ENCODE peak calls at places on chromosomes 2 and 18, in five cellular contexts. U, E, J, X and S are unnamed samples.

GRCh38 chr2:74532222-74532621 is 2.5 kb downstream of the HTRA2 start:
- DNase-seq in U (no peak), E (no peak), X (peak; percentile 72), J (no peak), S (no peak)

GRCh38 chr2:185643434-185643833 is 95.2 kb upstream of the FSIP2 start:
- DNase-seq in E (no peak), J (no peak), X (no peak), U (no peak), S (no peak)

GRCh38 chr2:127526940-127527804 is 883 bp upstream of the IWS1 start:
- DNase-seq in U (no peak), E (no peak), J (no peak), X (no peak), S (no peak)

GRCh38 chr2:214482716-214483115 is 71.9 kb downstream of the VWC2L start:
- DNase-seq in E (no peak), U (no peak), J (no peak), X (no peak), S (no peak)

GRCh38 chr2:200406379-200406778 is 99.9 kb downstream of the SPATS2L start:
- DNase-seq in U (no peak), J (no peak), E (no peak), X (peak; percentile 26), S (no peak)

GRCh38 chr2:127088706-127089105 is 18.2 kb downstream of the BIN1 start:
- DNase-seq in U (no peak), J (no peak), X (no peak), E (no peak), S (no peak)

GRCh38 chr18:62486290-62486964 is 36.4 kb upstream of the ZCCHC2 start:
- DNase-seq in E (no peak), J (no peak), U (peak; percentile 39), X (peak; percentile 88), S (peak; percentile 79)

GRCh38 chr2:64018715-64019082 is 529 bp downstream of the VPS54 start:
- DNase-seq in J (peak; percentile 85), U (no peak), E (peak; percentile 78), X (peak; percentile 82), S (peak; percentile 49)

GRCh38 chr18:39959839-39960238 is 1995.2 kb upstream of the PIK3C3 start:
- DNase-seq in U (no peak), E (no peak), X (peak; percentile 30), J (no peak), S (no peak)

GRCh38 chr2:162520959-162521358 is 177.0 kb downstream of the GCA start:
- DNase-seq in X (no peak), E (no peak), J (no peak), U (no peak), S (no peak)

GRCh38 chr18:45566025-45566740 is 49.1 kb upstream of the SLC14A2 start:
- DNase-seq in E (no peak), U (peak; percentile 14), J (no peak), X (peak; percentile 94), S (peak; percentile 84)

GRCh38 chr2:58967736-58968135 is 726.6 kb upstream of the FANCL start:
- DNase-seq in U (peak; percentile 12), E (no peak), J (no peak), X (peak; percentile 7), S (no peak)

GRCh38 chr2:48195168-48195567 is 288.9 kb upstream of the FBXO11 start:
- DNase-seq in U (no peak), J (no peak), X (no peak), E (no peak), S (no peak)

GRCh38 chr18:54690198-54690597 is 99.2 kb downstream of the DYNAP start:
- DNase-seq in X (peak; percentile 55), J (no peak), U (no peak), E (no peak), S (no peak)

GRCh38 chr2:221572821-221573429 is 821 bp upstream of the EPHA4 start:
- DNase-seq in X (peak; percentile 71), J (peak; percentile 73), U (peak; percentile 52), E (peak; percentile 75), S (no peak)

GRCh38 chr2:240956161-240956934 is 42.1 kb upstream of the SNED1 start:
- DNase-seq in E (peak; percentile 22), X (no peak), J (peak; percentile 66), U (peak; percentile 10), S (no peak)

GRCh38 chr18:26771524-26771923 is 94.0 kb downstream of the AQP4 start:
- DNase-seq in J (no peak), E (no peak), X (peak; percentile 44), U (peak; percentile 39), S (no peak)

GRCh38 chr18:9971313-9971920 is 57.6 kb downstream of the VAPA start:
- DNase-seq in E (no peak), X (peak; percentile 75), U (peak; percentile 82), J (no peak), S (no peak)

GRCh38 chr2:36173760-36174362 is 181.7 kb upstream of the CRIM1 start:
- DNase-seq in J (no peak), E (no peak), X (no peak), U (no peak), S (no peak)

GRCh38 chr2:218882866-218883366 is 2.3 kb downstream of the WNT10A start:
- DNase-seq in E (peak; percentile 20), U (no peak), X (peak; percentile 88), J (peak; percentile 44), S (no peak)

GRCh38 chr18:34322365-34323289 is 97.9 kb upstream of the NOL4 start:
- DNase-seq in J (peak; percentile 77), U (peak; percentile 50), X (peak; percentile 81), E (peak; percentile 70), S (no peak)

GRCh38 chr2:166372046-166372445 is 3.7 kb downstream of the SCN9A start:
- DNase-seq in X (no peak), E (no peak), J (no peak), U (no peak), S (no peak)

GRCh38 chr2:111219734-111220505 is 99.2 kb downstream of the BCL2L11 start:
- DNase-seq in E (no peak), U (no peak), J (no peak), X (no peak), S (no peak)

GRCh38 chr2:74894261-74895030 is 60.5 kb downstream of the HK2 start:
- DNase-seq in E (no peak), X (peak; percentile 87), U (no peak), J (no peak), S (no peak)

GRCh38 chr2:96900237-96900636 is 30.4 kb upstream of the SEMA4C start:
- DNase-seq in E (no peak), X (no peak), U (no peak), J (no peak), S (no peak)

GRCh38 chr2:200762127-200762526 is 49.6 kb upstream of the BZW1 start:
- DNase-seq in X (no peak), J (no peak), U (no peak), E (no peak), S (no peak)

GRCh38 chr2:25756444-25757022 is 83.2 kb upstream of the DTNB start:
- DNase-seq in X (no peak), U (no peak), E (no peak), J (no peak), S (no peak)

GRCh38 chr2:144890828-144891227 is 370.9 kb upstream of the ZEB2 start:
- DNase-seq in U (no peak), J (no peak), E (no peak), X (peak; percentile 51), S (no peak)

GRCh38 chr18:12879840-12880531 is 4.1 kb downstream of the PTPN2 start:
- DNase-seq in E (no peak), U (no peak), J (no peak), X (no peak), S (no peak)

GRCh38 chr2:209426432-209426831 is 2.6 kb downstream of the MAP2 start:
- DNase-seq in E (no peak), U (peak; percentile 24), J (no peak), X (no peak), S (no peak)

GRCh38 chr18:24763765-24764548 is 303.5 kb downstream of the HRH4 start:
- DNase-seq in X (peak; percentile 95), J (no peak), E (no peak), U (no peak), S (no peak)

GRCh38 chr2:100070078-100070477 is 72.3 kb downstream of the AFF3 start:
- DNase-seq in E (no peak), U (no peak), X (no peak), J (no peak), S (no peak)

GRCh38 chr2:45469314-45470099 is 141.6 kb downstream of the SRBD1 start:
- DNase-seq in E (no peak), J (no peak), U (peak; percentile 32), X (no peak), S (no peak)
- H3K4me3 ChIP-seq in E (no peak overlapping the region), J (no peak overlapping the region), U (no peak overlapping the region), X (no peak overlapping the region), S (no peak overlapping the region)

GRCh38 chr2:61885896-61886603 is 2.4 kb downstream of the CCT4 start:
- DNase-seq in X (no peak), E (no peak), J (no peak), U (no peak), S (no peak)
- H3K36me3 ChIP-seq in X (peaks cover 36% of the 10 kb centered on the region), E (no peaks in the 10 kb centered on the region), J (no peaks in the 10 kb centered on the region), U (peaks cover 17% of the 10 kb centered on the region), S (peaks cover 66% of the 10 kb centered on the region)

GRCh38 chr18:3597159-3597977 is 147.4 kb downstream of the TGIF1 start:
- DNase-seq in U (no peak), E (no peak), J (no peak), X (no peak), S (no peak)
- H3K4me3 ChIP-seq in U (no peak overlapping the region), E (no peak overlapping the region), J (no peak overlapping the region), X (no peak overlapping the region), S (no peak overlapping the region)

GRCh38 chr2:42300527-42300926 is 60.5 kb downstream of the COX7A2L start:
- DNase-seq in U (no peak), J (no peak), E (no peak), X (no peak), S (no peak)

GRCh38 chr2:42297322-42297936 is 63.6 kb downstream of the COX7A2L start:
- DNase-seq in X (no peak), J (no peak), E (no peak), U (no peak), S (no peak)

GRCh38 chr2:42298132-42298531 is 62.9 kb downstream of the COX7A2L start:
- DNase-seq in E (no peak), U (no peak), J (no peak), X (peak; percentile 26), S (no peak)

GRCh38 chr2:42296226-42296625 is 64.8 kb downstream of the COX7A2L start:
- DNase-seq in E (no peak), J (no peak), X (no peak), U (no peak), S (no peak)

DNA sequence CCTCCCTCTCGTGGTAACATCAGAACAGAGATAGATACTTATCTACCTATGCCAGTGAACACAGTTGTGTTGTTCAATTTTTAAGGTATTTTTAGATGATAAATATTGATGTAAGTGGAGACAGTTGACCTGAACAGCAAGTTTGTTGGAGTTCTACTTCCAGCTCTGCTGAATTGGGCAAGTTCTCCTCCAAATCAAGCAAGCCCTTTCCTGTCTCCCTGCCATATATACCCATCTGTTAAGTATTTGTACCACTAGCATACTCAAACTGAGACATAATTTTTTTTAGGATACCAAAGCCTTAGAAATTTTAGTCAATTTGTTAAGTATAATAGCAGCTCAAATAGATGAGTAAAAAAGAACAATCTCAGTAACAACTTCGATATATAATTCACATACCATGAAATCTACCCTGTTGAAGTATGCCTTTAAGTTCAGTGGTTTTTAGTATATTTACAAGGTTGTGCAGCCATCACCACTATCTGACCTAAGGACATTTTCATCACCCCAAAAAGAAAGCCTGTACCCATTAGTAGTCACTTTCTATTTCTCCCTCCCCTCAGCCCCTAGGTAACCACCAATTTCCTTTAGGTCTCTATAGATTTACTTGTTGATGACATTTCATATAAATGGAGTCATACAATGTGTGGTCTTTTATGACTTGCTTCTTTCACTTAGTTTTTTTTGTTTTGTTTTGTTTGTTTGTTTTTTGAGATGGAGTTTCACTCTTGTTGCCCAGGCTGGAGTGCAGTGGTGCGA is 61.8 kb downstream of the COX7A2L start:
- DNase-seq in J (no peak), U (no peak), E (no peak), X (no peak), S (no peak)
- H3K36me3 ChIP-seq in J (peaks cover 6% of the 10 kb centered on the region), U (peaks cover 10% of the 10 kb centered on the region), E (peaks cover 4% of the 10 kb centered on the region), X (peaks cover 21% of the 10 kb centered on the region), S (peaks cover 48% of the 10 kb centered on the region)